ENCODE peak calls at places on chromosomes 12 and 14, in eight cellular contexts. One of them, this sample, is unnamed.

GRCh38 chr14:54728700-54729527 is 162.0 kb downstream of the SAMD4A start:
- DNase-seq in AG04449: peak
- DNase-seq in A172: no peak
- DNase-seq in stromal cell of bone marrow: no peak
- DNase-seq in H7: no peak
- DNase-seq in NCI-H1092: no peak
- DNase-seq in activated effector memory CD4-positive, alpha-beta T cell treated with Interleukin-2 at 50 U/mL for 16 hours: no peak
- DNase-seq in activated CD8-positive, alpha-beta memory T cell treated with anti-CD3 and anti-CD28 coated beads for 1 hour: no peak
- DNase-seq in this sample: no peak

GRCh38 chr12:93407283-93407962 is 29.7 kb downstream of the NUDT4 start:
- DNase-seq in AG04449: no peak
- DNase-seq in A172: no peak
- DNase-seq in stromal cell of bone marrow: no peak
- DNase-seq in H7: no peak
- DNase-seq in NCI-H1092: no peak
- DNase-seq in activated effector memory CD4-positive, alpha-beta T cell treated with Interleukin-2 at 50 U/mL for 16 hours: no peak
- DNase-seq in activated CD8-positive, alpha-beta memory T cell treated with anti-CD3 and anti-CD28 coated beads for 1 hour: no peak
- DNase-seq in this sample: no peak

GRCh38 chr14:97381309-97381708 is 584.1 kb downstream of the VRK1 start:
- DNase-seq in AG04449: no peak
- DNase-seq in A172: no peak
- DNase-seq in stromal cell of bone marrow: no peak
- DNase-seq in H7: no peak
- DNase-seq in NCI-H1092: no peak
- DNase-seq in activated effector memory CD4-positive, alpha-beta T cell treated with Interleukin-2 at 50 U/mL for 16 hours: no peak
- DNase-seq in activated CD8-positive, alpha-beta memory T cell treated with anti-CD3 and anti-CD28 coated beads for 1 hour: no peak
- DNase-seq in this sample: no peak

GRCh38 chr12:70891059-70891632 is 29.4 kb downstream of the PTPRR start:
- DNase-seq in AG04449: no peak
- DNase-seq in A172: no peak
- DNase-seq in stromal cell of bone marrow: no peak
- DNase-seq in H7: no peak
- DNase-seq in NCI-H1092: no peak
- DNase-seq in activated effector memory CD4-positive, alpha-beta T cell treated with Interleukin-2 at 50 U/mL for 16 hours: no peak
- DNase-seq in activated CD8-positive, alpha-beta memory T cell treated with anti-CD3 and anti-CD28 coated beads for 1 hour: no peak
- DNase-seq in this sample: no peak

GRCh38 chr12:779745-780734 is 27.7 kb downstream of the WNK1 start:
- DNase-seq in AG04449: peak
- DNase-seq in A172: peak
- DNase-seq in stromal cell of bone marrow: peak
- DNase-seq in H7: no peak
- DNase-seq in NCI-H1092: no peak
- DNase-seq in activated effector memory CD4-positive, alpha-beta T cell treated with Interleukin-2 at 50 U/mL for 16 hours: no peak
- DNase-seq in activated CD8-positive, alpha-beta memory T cell treated with anti-CD3 and anti-CD28 coated beads for 1 hour: no peak
- DNase-seq in this sample: no peak

GRCh38 chr14:68408680-68409079 is 384.2 kb downstream of the ZFP36L1 start:
- DNase-seq in AG04449: no peak
- DNase-seq in A172: no peak
- DNase-seq in stromal cell of bone marrow: peak
- DNase-seq in H7: no peak
- DNase-seq in NCI-H1092: no peak
- DNase-seq in activated effector memory CD4-positive, alpha-beta T cell treated with Interleukin-2 at 50 U/mL for 16 hours: no peak
- DNase-seq in activated CD8-positive, alpha-beta memory T cell treated with anti-CD3 and anti-CD28 coated beads for 1 hour: no peak
- DNase-seq in this sample: no peak

GRCh38 chr14:73943083-73943482 is 6.8 kb downstream of the FAM161B start:
- DNase-seq in AG04449: peak
- DNase-seq in A172: peak
- DNase-seq in stromal cell of bone marrow: peak
- DNase-seq in H7: no peak
- DNase-seq in NCI-H1092: no peak
- DNase-seq in activated effector memory CD4-positive, alpha-beta T cell treated with Interleukin-2 at 50 U/mL for 16 hours: no peak
- DNase-seq in activated CD8-positive, alpha-beta memory T cell treated with anti-CD3 and anti-CD28 coated beads for 1 hour: no peak
- DNase-seq in this sample: no peak

GRCh38 chr12:107444771-107445170 is 240.8 kb upstream of the PWP1 start:
- DNase-seq in AG04449: no peak
- DNase-seq in A172: no peak
- DNase-seq in stromal cell of bone marrow: no peak
- DNase-seq in H7: no peak
- DNase-seq in NCI-H1092: no peak
- DNase-seq in activated effector memory CD4-positive, alpha-beta T cell treated with Interleukin-2 at 50 U/mL for 16 hours: no peak
- DNase-seq in activated CD8-positive, alpha-beta memory T cell treated with anti-CD3 and anti-CD28 coated beads for 1 hour: no peak
- DNase-seq in this sample: no peak

GRCh38 chr14:98937712-98938505 is 334.1 kb downstream of the BCL11B start:
- DNase-seq in AG04449: no peak
- DNase-seq in A172: no peak
- DNase-seq in stromal cell of bone marrow: no peak
- DNase-seq in H7: no peak
- DNase-seq in NCI-H1092: no peak
- DNase-seq in activated effector memory CD4-positive, alpha-beta T cell treated with Interleukin-2 at 50 U/mL for 16 hours: no peak
- DNase-seq in activated CD8-positive, alpha-beta memory T cell treated with anti-CD3 and anti-CD28 coated beads for 1 hour: no peak
- DNase-seq in this sample: no peak

This sample was measured in cerebellar nuclear complex.